ENCODE peak calls at places on chromosome 4, in four cellular contexts. P, R, D and X are unnamed samples.

GRCh38 chr4:8026455-8026854 is 86.8 kb upstream of the AFAP1 start:
- DNase-seq in P (no peak), R (no peak), D (no peak), X (no peak)

GRCh38 chr4:45119376-45119775 is 393.0 kb upstream of the GNPDA2 start:
- DNase-seq in P (no peak), R (no peak), D (no peak), X (no peak)

GRCh38 chr4:144411700-144412099 is 234.3 kb upstream of the HHIP start:
- DNase-seq in P (no peak), R (no peak), D (no peak), X (no peak)

GRCh38 chr4:165874799-165875371 is 1.8 kb downstream of the TLL1 start:
- DNase-seq in P (no peak), R (no peak), D (no peak), X (no peak)

GRCh38 chr4:109801895-109802319 is at the start of gene CFI:
- DNase-seq in P (no peak), R (no peak), D (no peak), X (no peak)

GRCh38 chr4:123528501-123529277 is 132.1 kb downstream of the SPRY1 start:
- DNase-seq in P (no peak), R (no peak), D (no peak), X (no peak)

GRCh38 chr4:152936446-152937279 is 540 bp downstream of the FHDC1 start:
- DNase-seq in P (peak), R (no peak), D (peak), X (peak)

GRCh38 chr4:81452452-81453011 is 19.2 kb downstream of the RASGEF1B start:
- DNase-seq in P (no peak), R (no peak), D (no peak), X (no peak)

GRCh38 chr4:77861500-77861899 is 1.1 kb upstream of the MRPL1 start:
- DNase-seq in P (no peak), R (no peak), D (no peak), X (no peak)

GRCh38 chr4:3423952-3424351 is 17.8 kb upstream of the HGFAC start:
- DNase-seq in P (no peak), R (no peak), D (no peak), X (no peak)

GRCh38 chr4:113438596-113438995 is 322.9 kb downstream of the CAMK2D start:
- DNase-seq in P (no peak), R (no peak), D (no peak), X (no peak)

GRCh38 chr4:107247738-107248137 is 211.6 kb upstream of the DKK2 start:
- DNase-seq in P (no peak), R (no peak), D (no peak), X (no peak)

GRCh38 chr4:112840061-112840460 is 203.1 kb downstream of the LARP7 start:
- DNase-seq in P (no peak), R (no peak), D (no peak), X (no peak)

GRCh38 chr4:3768842-3769641 is 2.9 kb downstream of the ADRA2C start:
- DNase-seq in P (no peak), R (no peak), D (no peak), X (no peak)

GRCh38 chr4:159353422-159354116 is 250.7 kb downstream of the RAPGEF2 start:
- DNase-seq in P (no peak), R (no peak), D (no peak), X (no peak)

GRCh38 chr4:19194672-19195071 is 1057.0 kb upstream of the SLIT2 start:
- DNase-seq in P (no peak), R (no peak), D (no peak), X (no peak)

GRCh38 chr4:44629280-44629866 is 22.1 kb downstream of the YIPF7 start:
- DNase-seq in P (peak), R (peak), D (no peak), X (peak)

GRCh38 chr4:7003879-7004240 is 39.3 kb upstream of the TADA2B start:
- DNase-seq in P (no peak), R (no peak), D (no peak), X (no peak)

GRCh38 chr4:154450971-154451370 is 40.6 kb downstream of the DCHS2 start:
- DNase-seq in P (no peak), R (no peak), D (no peak), X (no peak)

GRCh38 chr4:13942936-13943335 is 315.4 kb upstream of the BOD1L1 start:
- DNase-seq in P (no peak), R (no peak), D (no peak), X (no peak)

GRCh38 chr4:42985971-42986370 is 93.5 kb downstream of the GRXCR1 start:
- DNase-seq in P (no peak), R (no peak), D (no peak), X (no peak)

GRCh38 chr4:118086334-118086733 is 52.0 kb downstream of the NDST3 start:
- DNase-seq in P (no peak), R (no peak), D (no peak), X (no peak)

GRCh38 chr4:41281038-41281634 is 24.4 kb downstream of the UCHL1 start:
- DNase-seq in P (peak), R (peak), D (peak), X (peak)

GRCh38 chr4:161291222-161291621 is 872.6 kb downstream of the FSTL5 start:
- DNase-seq in P (no peak), R (no peak), D (no peak), X (no peak)

GRCh38 chr4:106284227-106284626 is 31.8 kb downstream of the TBCK start:
- DNase-seq in P (no peak), R (no peak), D (no peak), X (no peak)

GRCh38 chr4:182318256-182318655 is 75.1 kb downstream of the TENM3 start:
- DNase-seq in P (no peak), R (no peak), D (no peak), X (no peak)

GRCh38 chr4:71389149-71389840 is 50.5 kb downstream of the SLC4A4 start:
- DNase-seq in P (no peak), R (no peak), D (no peak), X (no peak)

GRCh38 chr4:14906805-14907204 is 95.5 kb upstream of the CPEB2 start:
- DNase-seq in P (no peak), R (no peak), D (no peak), X (no peak)

GRCh38 chr4:151316645-151317044 is 8.8 kb downstream of the SH3D19 start:
- DNase-seq in P (no peak), R (no peak), D (no peak), X (no peak)

GRCh38 chr4:30716671-30717207 is 3.4 kb upstream of the PCDH7 start:
- DNase-seq in P (no peak), R (no peak), D (no peak), X (no peak)

GRCh38 chr4:20287246-20287645 is 35.5 kb downstream of the SLIT2 start:
- DNase-seq in P (no peak), R (no peak), D (no peak), X (no peak)

GRCh38 chr4:156201050-156201449 is 247.4 kb upstream of the CTSO start:
- DNase-seq in P (no peak), R (peak), D (no peak), X (peak)

GRCh38 chr4:165464813-165465381 is 86.1 kb downstream of the CPE start:
- DNase-seq in P (peak), R (no peak), D (no peak), X (no peak)

GRCh38 chr4:151407466-151408379 is 1.3 kb upstream of the FHIP1A start:
- DNase-seq in P (no peak), R (peak), D (peak), X (peak)

GRCh38 chr4:2292679-2293108 is 30.8 kb upstream of the MXD4 start:
- DNase-seq in P (no peak), R (no peak), D (no peak), X (no peak)
- TF ChIP-seq TAF1 in P (no peak), R (no peak), D (no peak), X (no peak)

GRCh38 chr4:95548738-95549245 is at the start of gene UNC5C:
- DNase-seq in P (no peak), R (no peak), D (no peak), X (no peak)
- TF ChIP-seq POLR2A in P (no peak), R (no peak), D (no peak), X (no peak)

GRCh38 chr4:39621582-39621981 is 17.1 kb downstream of the SMIM14 start:
- DNase-seq in P (no peak), R (no peak), D (no peak), X (no peak)
- TF ChIP-seq TAF1 in P (no peak), R (no peak), D (no peak), X (no peak)

GRCh38 chr4:184649026-184649970 is at the start of the genes CASP3 and PRIMPOL:
- DNase-seq in P (peak), R (peak), D (peak), X (peak)
- TF ChIP-seq POLR2A in P (peak), R (peak), D (peak), X (peak)

DNA sequence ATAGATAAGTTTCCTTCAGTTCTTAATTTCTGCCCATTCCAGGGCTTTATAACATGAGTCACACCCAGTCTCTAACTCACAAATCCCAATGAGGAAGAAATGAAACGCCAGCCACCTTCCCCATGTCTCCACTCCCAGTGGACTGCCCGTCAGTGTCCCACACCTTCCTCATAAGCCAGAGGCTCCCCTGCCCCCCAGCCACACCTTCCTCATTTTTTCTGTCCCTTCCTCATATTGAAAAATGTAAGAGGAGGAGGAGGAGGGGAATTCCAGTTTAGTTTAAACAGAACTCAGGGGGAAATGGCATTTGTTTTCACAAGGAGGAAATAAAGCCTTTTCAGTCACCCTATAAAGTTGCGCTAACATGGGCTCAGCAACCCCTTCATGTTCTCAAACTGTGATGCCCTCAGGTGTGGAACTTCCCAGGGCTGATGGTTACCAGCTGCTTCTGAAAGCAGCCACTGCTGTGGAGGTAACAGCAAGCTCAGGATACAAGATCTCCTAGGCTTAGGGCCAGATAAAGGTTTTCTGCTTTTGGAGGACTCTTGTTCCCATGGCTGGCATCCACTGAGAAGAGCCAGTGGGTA is 97.8 kb downstream of the PARM1 start:
- DNase-seq in P (no peak), R (peak), D (no peak), X (no peak)
- TF ChIP-seq TAF1 in P (no peak), R (no peak), D (no peak), X (no peak)

GRCh38 chr4:94452476-94453300 is 946 bp downstream of the PDLIM5 start:
- DNase-seq in P (peak), R (no peak), D (no peak), X (no peak)
- TF ChIP-seq POLR2A in P (no peak), R (no peak), D (no peak), X (no peak)